ENCODE peak calls at places on chromosome X, in five cellular contexts. Z, W, A, M and F are unnamed samples.

GRCh38 chrX:48904180-48904579 is 6.5 kb downstream of the PQBP1 start:
- DNase-seq in A (no peak), W (no peak), M (no peak), Z (no peak), F (no peak)

GRCh38 chrX:1150569-1151347 is 61.7 kb downstream of the CRLF2 start:
- DNase-seq in Z (no peak), W (no peak), M (no peak), A (no peak), F (no peak)

GRCh38 chrX:136725446-136726104 is 55.2 kb downstream of the ARHGEF6 start:
- DNase-seq in M (no peak), Z (no peak), A (no peak), W (no peak), F (no peak)

GRCh38 chrX:15616531-15616930 is 15.8 kb upstream of the ACE2 start:
- DNase-seq in W (no peak), A (no peak), M (no peak), Z (no peak), F (no peak)

GRCh38 chrX:3161686-3162085 is 120.4 kb downstream of the ARSF start:
- DNase-seq in Z (no peak), W (no peak), M (no peak), A (no peak), F (no peak)

GRCh38 chrX:31508338-31508737 is 436.5 kb upstream of the FTHL17 start:
- DNase-seq in W (no peak), M (no peak), A (peak), Z (no peak), F (no peak)

GRCh38 chrX:154483325-154483724 is 3.1 kb downstream of the UBL4A start:
- DNase-seq in A (no peak), Z (no peak), M (no peak), W (no peak), F (no peak)

GRCh38 chrX:39534949-39535348 is 562.8 kb downstream of the BCOR start:
- DNase-seq in Z (no peak), M (no peak), A (no peak), W (no peak), F (no peak)

GRCh38 chrX:154372612-154373022 is 1.8 kb downstream of the FLNA start:
- DNase-seq in W (no peak), Z (no peak), M (no peak), A (no peak), F (no peak)

GRCh38 chrX:107324493-107325310 is 118.3 kb downstream of the DNAAF6 start:
- DNase-seq in W (no peak), M (no peak), Z (no peak), A (peak), F (no peak)

GRCh38 chrX:49840679-49841078 is 11.6 kb downstream of the PAGE4 start:
- DNase-seq in Z (no peak), M (no peak), A (peak), W (peak), F (peak)

GRCh38 chrX:38987135-38987780 is 186.0 kb downstream of the MID1IP1 start:
- DNase-seq in Z (no peak), A (no peak), M (no peak), W (no peak), F (no peak)

GRCh38 chrX:153925387-153925738 is 701 bp downstream of the ARHGAP4 start:
- DNase-seq in W (no peak), Z (no peak), M (no peak), A (no peak), F (no peak)

GRCh38 chrX:40095588-40096394 is 2.0 kb downstream of the BCOR start:
- DNase-seq in A (no peak), M (no peak), W (no peak), Z (peak), F (peak)

GRCh38 chrX:129842510-129843208 is 1.0 kb downstream of the ZDHHC9 start:
- DNase-seq in Z (no peak), W (no peak), A (peak), M (no peak), F (no peak)

GRCh38 chrX:121195719-121196118 is 148.3 kb downstream of the GLUD2 start:
- DNase-seq in M (no peak), W (no peak), A (no peak), Z (no peak), F (no peak)

GRCh38 chrX:26613951-26614350 is 398.0 kb downstream of the MAGEB5 start:
- DNase-seq in M (no peak), Z (no peak), A (no peak), W (no peak), F (no peak)

GRCh38 chrX:41561045-41561444 is 113.9 kb downstream of the NYX start:
- DNase-seq in M (no peak), Z (no peak), A (peak), W (no peak), F (no peak)

GRCh38 chrX:101362116-101362515 is 13.6 kb upstream of the TIMM8A start:
- DNase-seq in Z (no peak), M (no peak), W (no peak), A (no peak), F (no peak)

GRCh38 chrX:45811307-45811706 is 610.6 kb upstream of the DIPK2B start:
- DNase-seq in W (no peak), A (no peak), Z (no peak), M (no peak), F (no peak)

GRCh38 chrX:69493193-69493592 is 10.9 kb upstream of the NALF2 start:
- DNase-seq in A (peak), W (no peak), M (no peak), Z (no peak), F (no peak)

GRCh38 chrX:154734101-154734781 is 16.6 kb downstream of the GAB3 start:
- DNase-seq in Z (no peak), W (no peak), A (peak), M (no peak), F (no peak)

GRCh38 chrX:41085883-41086626 is 810 bp downstream of the USP9X start:
- DNase-seq in A (peak), W (peak), Z (peak), M (peak), F (peak)

GRCh38 chrX:1518512-1518911 is 18.5 kb downstream of the P2RY8 start:
- DNase-seq in W (no peak), A (no peak), Z (no peak), M (no peak), F (no peak)

GRCh38 chrX:24260827-24261550 is 52.9 kb downstream of the SUPT20HL2 start:
- DNase-seq in M (no peak), W (no peak), Z (no peak), A (peak), F (no peak)

GRCh38 chrX:118228041-118228440 is 111.4 kb upstream of the KLHL13 start:
- DNase-seq in A (no peak), M (no peak), W (no peak), Z (no peak), F (no peak)

GRCh38 chrX:130789793-130790192 is 113.2 kb downstream of the ENOX2 start:
- DNase-seq in Z (no peak), W (no peak), A (no peak), M (no peak), F (no peak)